ENCODE peak calls at places on chromosomes 5 and 9, in nine cellular contexts. N, H, F, G, J, T, Q, D and C are unnamed samples.
A peak's percentile ranks its signal among the peaks of the same experiment; 100 is the strongest.

GRCh38 chr9:114430443-114430842 is 42.7 kb upstream of the AKNA start:
- DNase-seq in N (no peak), H (no peak), F (no peak), G (no peak), J (no peak), T (no peak), Q (no peak), D (no peak), C (no peak)

GRCh38 chr5:72138943-72139467 is 31.7 kb downstream of the MAP1B start:
- DNase-seq in N (no peak), H (peak; percentile 51), F (peak; percentile 96), G (peak; percentile 81), J (peak; percentile 47), T (peak; percentile 94), Q (peak; percentile 27), D (peak; percentile 42), C (no peak)

GRCh38 chr5:14696057-14696456 is 31.5 kb downstream of the OTULIN start:
- DNase-seq in N (no peak), H (no peak), F (no peak), G (no peak), J (no peak), T (no peak), Q (no peak), D (no peak), C (no peak)

GRCh38 chr9:26361010-26361409 is 531.6 kb downstream of the CAAP1 start:
- DNase-seq in N (no peak), H (no peak), F (no peak), G (no peak), J (no peak), T (no peak), Q (no peak), D (no peak), C (no peak)

GRCh38 chr5:43000914-43001313 is 39.2 kb downstream of the ANXA2R start:
- DNase-seq in N (no peak), H (no peak), F (no peak), G (no peak), J (no peak), T (no peak), Q (no peak), D (no peak), C (no peak)

GRCh38 chr5:117131048-117131679 is 556.5 kb upstream of the SEMA6A start:
- DNase-seq in N (no peak), H (no peak), F (no peak), G (no peak), J (no peak), T (no peak), Q (no peak), D (no peak), C (no peak)

GRCh38 chr5:82613886-82614285 is 335.7 kb upstream of the RPS23 start:
- DNase-seq in N (no peak), H (no peak), F (no peak), G (no peak), J (no peak), T (no peak), Q (no peak), D (no peak), C (no peak)

GRCh38 chr5:157657516-157657915 is 5.3 kb upstream of the SOX30 start:
- DNase-seq in N (no peak), H (no peak), F (peak; percentile 8), G (no peak), J (no peak), T (no peak), Q (no peak), D (no peak), C (no peak)

GRCh38 chr9:87436694-87437093 is 61.0 kb upstream of the DAPK1 start:
- DNase-seq in N (no peak), H (no peak), F (no peak), G (no peak), J (no peak), T (no peak), Q (no peak), D (no peak), C (no peak)

GRCh38 chr5:44646016-44646415 is 162.7 kb upstream of the MRPS30 start:
- DNase-seq in N (no peak), H (no peak), F (no peak), G (no peak), J (no peak), T (no peak), Q (no peak), D (no peak), C (no peak)

GRCh38 chr5:16578474-16578883 is 38.3 kb downstream of the RETREG1 start:
- DNase-seq in N (no peak), H (no peak), F (no peak), G (no peak), J (no peak), T (no peak), Q (no peak), D (no peak), C (peak; percentile 61)

GRCh38 chr5:484556-484955 is 39.7 kb downstream of the SLC9A3 start:
- DNase-seq in N (no peak), H (no peak), F (no peak), G (no peak), J (no peak), T (no peak), Q (no peak), D (no peak), C (no peak)

GRCh38 chr5:73199671-73200070 is 26.7 kb downstream of the TMEM174 start:
- DNase-seq in N (no peak), H (no peak), F (no peak), G (peak; percentile 55), J (no peak), T (no peak), Q (no peak), D (no peak), C (no peak)

GRCh38 chr5:179870403-179870903 is 11.8 kb upstream of the MRNIP start:
- DNase-seq in N (peak; percentile 19), H (peak; percentile 34), F (peak; percentile 24), G (no peak), J (peak; percentile 62), T (peak; percentile 11), Q (peak; percentile 20), D (peak; percentile 66), C (peak; percentile 91)

GRCh38 chr5:32713396-32714381 is 2.6 kb downstream of the NPR3 start:
- DNase-seq in N (no peak), H (peak; percentile 20), F (peak; percentile 22), G (no peak), J (peak; percentile 79), T (no peak), Q (peak; percentile 2), D (no peak), C (no peak)

GRCh38 chr5:71703941-71704340 is 15.1 kb upstream of the CARTPT start:
- DNase-seq in N (no peak), H (no peak), F (no peak), G (no peak), J (no peak), T (no peak), Q (no peak), D (no peak), C (no peak)

GRCh38 chr9:101580076-101580475 is 14.7 kb downstream of the PPP3R2 start:
- DNase-seq in N (no peak), H (no peak), F (no peak), G (no peak), J (no peak), T (no peak), Q (no peak), D (no peak), C (no peak)

GRCh38 chr5:91384671-91385430 is 1.7 kb upstream of the ARRDC3 start:
- DNase-seq in N (peak; percentile 25), H (peak; percentile 21), F (peak; percentile 93), G (peak; percentile 84), J (peak; percentile 91), T (peak; percentile 78), Q (peak; percentile 63), D (peak; percentile 96), C (no peak)

GRCh38 chr5:39138892-39139291 is 64.7 kb upstream of the RICTOR start:
- DNase-seq in N (no peak), H (no peak), F (peak; percentile 67), G (peak; percentile 4), J (no peak), T (peak; percentile 18), Q (no peak), D (peak; percentile 63), C (no peak)

GRCh38 chr9:105390901-105391300 is 56.9 kb upstream of the FSD1L start:
- DNase-seq in N (no peak), H (no peak), F (no peak), G (no peak), J (no peak), T (no peak), Q (no peak), D (no peak), C (no peak)

GRCh38 chr5:95857185-95857945 is 34.8 kb upstream of the GLRX start:
- DNase-seq in N (peak; percentile 10), H (no peak), F (peak; percentile 80), G (no peak), J (no peak), T (peak; percentile 83), Q (no peak), D (peak; percentile 96), C (peak; percentile 50)

GRCh38 chr5:119878712-119879111 is 249.4 kb downstream of the FAM170A start:
- DNase-seq in N (no peak), H (no peak), F (no peak), G (no peak), J (no peak), T (no peak), Q (no peak), D (no peak), C (no peak)